ENCODE peak calls at places on chromosomes 6 and 20, in four cellular contexts. D, Q, W and P are unnamed samples.

GRCh38 chr6:21491955-21492354 is 101.6 kb upstream of the SOX4 start:
- DNase-seq in D (no peak), Q (no peak), W (no peak), P (no peak)

GRCh38 chr6:157637516-157637915 is 185.5 kb upstream of the SNX9 start:
- DNase-seq in D (no peak), Q (no peak), W (no peak), P (no peak)

GRCh38 chr6:33717857-33718552 is 6.5 kb upstream of the UQCC2 start:
- DNase-seq in D (no peak), Q (no peak), W (no peak), P (no peak)

GRCh38 chr6:53154794-53155193 is 6.2 kb upstream of the GCM1 start:
- DNase-seq in D (no peak), Q (no peak), W (no peak), P (no peak)

GRCh38 chr6:16544006-16544405 is 217.3 kb downstream of the ATXN1 start:
- DNase-seq in D (no peak), Q (no peak), W (no peak), P (no peak)

GRCh38 chr6:139533573-139534471 is 159.4 kb upstream of the CITED2 start:
- DNase-seq in D (no peak), Q (peak; percentile 73), W (no peak), P (no peak)

GRCh38 chr6:108942556-108943492 is 94.6 kb downstream of the ARMC2 start:
- DNase-seq in D (no peak), Q (no peak), W (no peak), P (no peak)

GRCh38 chr6:27040244-27041042 is 207.1 kb upstream of the PRSS16 start:
- DNase-seq in D (peak; percentile 66), Q (no peak), W (no peak), P (no peak)

GRCh38 chr6:166027761-166028160 is 139.9 kb downstream of the TBXT start:
- DNase-seq in D (no peak), Q (no peak), W (no peak), P (no peak)

GRCh38 chr6:31401403-31401802 is 2.0 kb upstream of the MICA start:
- DNase-seq in D (peak; percentile 69), Q (no peak), W (no peak), P (no peak)

GRCh38 chr6:163327936-163328335 is 86.6 kb upstream of the QKI start:
- DNase-seq in D (no peak), Q (no peak), W (no peak), P (no peak)

GRCh38 chr20:49479785-49480184 is 2.7 kb downstream of the KCNB1 start:
- DNase-seq in D (peak; percentile 76), Q (no peak), W (no peak), P (no peak)

GRCh38 chr20:54477134-54477533 is 1.7 kb downstream of the DOK5 start:
- DNase-seq in D (no peak), Q (no peak), W (no peak), P (no peak)

GRCh38 chr6:1143655-1144054 is 168.2 kb upstream of the FOXQ1 start:
- DNase-seq in D (no peak), Q (no peak), W (no peak), P (no peak)

GRCh38 chr20:35490736-35491181 is 35.4 kb downstream of the CEP250 start:
- DNase-seq in D (no peak), Q (no peak), W (peak; percentile 51), P (no peak)

GRCh38 chr6:132368916-132369481 is 32.3 kb downstream of the MOXD1 start:
- DNase-seq in D (no peak), Q (no peak), W (no peak), P (no peak)

GRCh38 chr6:100078509-100078908 is 84.5 kb upstream of the MCHR2 start:
- DNase-seq in D (peak; percentile 20), Q (no peak), W (no peak), P (no peak)

GRCh38 chr6:138107752-138108592 is 753 bp upstream of the PERP start:
- DNase-seq in D (peak; percentile 73), Q (peak; percentile 45), W (no peak), P (no peak)

GRCh38 chr6:73943401-73943800 is 247.4 kb downstream of the CD109 start:
- DNase-seq in D (no peak), Q (no peak), W (no peak), P (no peak)

GRCh38 chr6:111157412-111157811 is 70.1 kb downstream of the SLC16A10 start:
- DNase-seq in D (no peak), Q (no peak), W (no peak), P (no peak)

GRCh38 chr20:35582131-35582530 is 33.5 kb upstream of the SPAG4 start:
- DNase-seq in D (no peak), Q (no peak), W (no peak), P (no peak)

GRCh38 chr6:111794300-111794699 is 79.0 kb downstream of the FYN start:
- DNase-seq in D (no peak), Q (no peak), W (no peak), P (no peak)

GRCh38 chr6:150739711-150740349 is 125.7 kb upstream of the MTHFD1L start:
- DNase-seq in D (no peak), Q (no peak), W (no peak), P (no peak)

GRCh38 chr20:4443016-4443415 is 278.7 kb upstream of the PRND start:
- DNase-seq in D (no peak), Q (no peak), W (no peak), P (no peak)

GRCh38 chr20:34708621-34709043 is 4.5 kb downstream of the TP53INP2 start:
- DNase-seq in D (no peak), Q (peak; percentile 34), W (no peak), P (peak; percentile 30)

GRCh38 chr20:47487175-47487917 is 14.3 kb upstream of the NCOA3 start:
- DNase-seq in D (no peak), Q (peak; percentile 50), W (peak; percentile 99), P (no peak)
- TF ChIP-seq TARDBP in D (no peak), Q (no peak), W (peak; percentile 54), P (no peak)

GRCh38 chr6:107118976-107119375 is 3.7 kb upstream of the BEND3 start:
- DNase-seq in D (no peak), Q (no peak), W (no peak), P (no peak)
- TF ChIP-seq SP1 in D (no peak), Q (no peak), W (no peak), P (no peak)

DNA sequence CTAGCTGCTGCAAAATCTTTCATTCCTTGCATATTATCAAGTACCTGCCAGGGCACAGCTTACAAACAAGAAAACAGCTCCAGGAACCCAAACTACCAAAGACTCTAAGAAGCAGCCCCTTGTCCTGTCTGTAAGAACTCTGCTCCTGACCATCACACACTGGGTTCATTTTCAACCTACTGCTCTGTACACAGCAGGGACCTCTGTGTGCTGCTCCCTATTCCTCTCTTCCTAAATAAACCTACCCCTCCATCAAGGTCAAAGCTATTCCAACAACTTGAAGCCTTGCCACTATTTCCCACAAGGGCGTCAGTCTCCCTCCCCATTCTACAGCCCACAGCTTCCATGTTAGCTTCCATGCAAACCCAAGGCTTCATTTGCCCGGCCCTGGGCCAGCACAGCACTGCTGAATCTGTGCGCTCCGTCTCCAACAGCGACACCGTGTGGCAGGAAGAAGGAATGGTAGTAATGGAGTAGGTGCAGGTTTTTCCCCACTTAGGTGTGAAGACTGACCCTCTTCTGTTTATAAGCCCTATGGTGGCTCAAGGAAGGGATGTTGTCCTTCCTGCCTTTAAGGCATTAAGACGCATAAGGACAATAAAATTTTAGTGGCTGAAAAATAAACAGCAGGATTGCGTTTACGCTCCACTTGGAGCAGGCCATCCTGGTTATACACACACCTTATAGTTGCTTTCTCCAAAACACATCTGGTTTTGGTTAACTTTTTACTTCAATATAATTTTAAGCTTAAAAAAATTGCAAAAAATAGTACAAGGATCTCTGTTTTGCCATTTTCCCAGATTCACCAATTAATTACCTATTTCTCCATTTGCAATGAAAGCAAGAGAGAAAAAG is 115.2 kb upstream of the NXT1 start:
- DNase-seq in D (peak; percentile 50), Q (peak; percentile 66), W (no peak), P (peak; percentile 57)
- TF ChIP-seq TARDBP in D (no peak), Q (peak; percentile 49), W (no peak), P (no peak)

DNA sequence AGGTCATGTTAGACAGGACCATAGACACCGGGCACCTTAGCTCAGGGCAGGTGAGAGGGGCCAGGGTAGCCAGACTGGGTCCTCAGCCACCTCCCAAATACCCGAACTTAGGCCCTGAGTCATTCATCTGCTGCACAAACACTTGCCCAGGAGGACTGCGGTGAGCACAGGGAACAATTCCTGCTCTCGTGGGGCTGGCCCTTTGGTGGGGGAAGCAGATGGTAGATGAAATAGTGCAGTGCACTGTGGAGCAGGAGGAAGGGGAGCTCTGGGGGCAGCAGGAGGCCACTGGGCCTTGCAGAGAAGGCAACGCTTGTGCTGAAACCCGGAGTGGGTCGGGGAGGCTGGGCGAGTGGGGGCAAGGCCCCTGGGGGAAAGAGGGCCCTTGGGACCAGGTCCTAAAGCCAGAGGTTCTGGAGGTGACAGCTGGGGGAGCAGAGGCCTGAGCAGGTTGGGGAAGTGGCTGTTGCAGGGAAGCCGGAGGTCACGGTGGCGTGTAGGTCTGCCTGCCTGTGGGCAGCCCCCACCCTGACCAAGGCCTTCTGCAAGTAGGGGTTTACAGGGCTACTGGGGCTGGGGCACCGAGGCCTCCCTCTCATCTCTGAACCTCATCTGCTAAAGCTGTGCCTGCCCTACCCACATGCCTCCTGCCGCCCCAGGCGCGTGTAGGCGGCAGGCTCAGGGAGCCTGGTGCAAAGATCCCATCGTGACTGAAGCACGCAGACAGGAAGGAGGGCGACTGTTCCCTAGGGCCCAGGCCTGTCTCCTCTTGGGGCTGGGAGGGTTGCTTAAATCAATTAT is 4.7 kb upstream of the NPBWR2 start:
- DNase-seq in D (no peak), Q (no peak), W (no peak), P (no peak)
- TF ChIP-seq SP1 in D (no peak), Q (no peak), W (no peak), P (no peak)

GRCh38 chr6:24600903-24601302 is 45.1 kb downstream of the KIAA0319 start:
- DNase-seq in D (no peak), Q (peak; percentile 36), W (no peak), P (peak; percentile 20)

GRCh38 chr6:24606200-24606599 is 39.8 kb downstream of the KIAA0319 start:
- DNase-seq in D (no peak), Q (peak; percentile 5), W (no peak), P (no peak)

GRCh38 chr6:24599179-24599578 is 46.8 kb downstream of the KIAA0319 start:
- DNase-seq in D (no peak), Q (no peak), W (no peak), P (no peak)

GRCh38 chr6:24599686-24600399 is 46.1 kb downstream of the KIAA0319 start:
- DNase-seq in D (no peak), Q (no peak), W (no peak), P (no peak)

GRCh38 chr6:24603241-24603640 is 42.8 kb downstream of the KIAA0319 start:
- DNase-seq in D (no peak), Q (peak; percentile 4), W (no peak), P (no peak)
- TF ChIP-seq TARDBP in D (no peak), Q (no peak), W (no peak), P (no peak)

GRCh38 chr20:56412949-56413348 is 889 bp downstream of the CASS4 start:
- DNase-seq in D (no peak), Q (no peak), W (no peak), P (no peak)

GRCh38 chr20:56409521-56409920 is 2.5 kb upstream of the CASS4 start:
- DNase-seq in D (no peak), Q (no peak), W (no peak), P (no peak)

GRCh38 chr20:56412473-56412790 is 372 bp downstream of the CASS4 start:
- DNase-seq in D (no peak), Q (no peak), W (no peak), P (no peak)

GRCh38 chr20:56409946-56410345 is 2.1 kb upstream of the CASS4 start:
- DNase-seq in D (no peak), Q (no peak), W (no peak), P (no peak)

GRCh38 chr20:56411759-56412472 is at the start of gene CASS4:
- DNase-seq in D (peak; percentile 68), Q (peak; percentile 81), W (no peak), P (no peak)
- TF ChIP-seq SP1 in D (peak; percentile 13), Q (peak; percentile 53), W (no peak), P (no peak)